ENCODE peak calls at places on chromosomes 1 and 21, in ten cellular contexts. U, N, Q, I, P, R, F, W, S and X are unnamed samples.

GRCh38 chr1:197674286-197674685 is 101.0 kb downstream of the DENND1B start:
- DNase-seq in P (no peak), F (peak; percentile 97), U (no peak), Q (no peak), W (no peak), R (no peak), S (no peak), N (no peak), I (no peak), X (no peak)

GRCh38 chr1:226083303-226084101 is 21.0 kb downstream of the H3-3A start:
- DNase-seq in P (no peak), S (peak; percentile 76), W (peak; percentile 94), U (peak; percentile 64), R (peak; percentile 68), I (peak; percentile 60), F (peak; percentile 78), N (peak; percentile 70), Q (peak; percentile 81), X (peak; percentile 75)

GRCh38 chr1:57007472-57007871 is 41.7 kb upstream of the C8B start:
- DNase-seq in W (no peak), R (no peak), F (no peak), P (no peak), S (no peak), U (no peak), N (no peak), Q (no peak), I (no peak), X (no peak)

GRCh38 chr1:19336543-19336942 is 24.4 kb downstream of the SLC66A1 start:
- DNase-seq in F (no peak), R (no peak), W (no peak), Q (peak; percentile 74), S (no peak), P (no peak), I (peak; percentile 68), U (peak; percentile 55), N (no peak), X (no peak)

GRCh38 chr21:41008351-41008750 is 159.6 kb upstream of the BACE2 start:
- DNase-seq in R (no peak), N (no peak), F (no peak), W (no peak), S (no peak), U (no peak), P (no peak), I (no peak), Q (no peak), X (no peak)

GRCh38 chr1:105442901-105443300 is 1613.6 kb upstream of the PRMT6 start:
- DNase-seq in P (peak; percentile 0), F (no peak), R (no peak), S (peak; percentile 14), W (no peak), N (no peak), I (no peak), U (no peak), Q (no peak), X (no peak)

GRCh38 chr21:25564349-25564948 is 42.8 kb downstream of the MRPL39 start:
- DNase-seq in Q (no peak), N (no peak), F (no peak), P (no peak), U (no peak), I (no peak), W (no peak), R (no peak), S (no peak), X (no peak)

GRCh38 chr1:215637041-215637573 is 70.0 kb downstream of the KCTD3 start:
- DNase-seq in U (peak; percentile 89), Q (peak; percentile 32), S (no peak), R (no peak), I (peak; percentile 94), N (peak; percentile 89), F (no peak), P (peak; percentile 83), W (peak; percentile 87), X (peak; percentile 94)

GRCh38 chr21:46180778-46181391 is 3.4 kb downstream of the SPATC1L start:
- DNase-seq in N (no peak), R (no peak), P (no peak), U (no peak), W (peak; percentile 60), F (no peak), Q (no peak), S (no peak), I (no peak), X (no peak)

GRCh38 chr1:151494741-151495281 is 16.4 kb upstream of the CGN start:
- DNase-seq in P (peak; percentile 94), S (peak; percentile 61), R (peak; percentile 92), N (peak; percentile 69), Q (peak; percentile 68), I (peak; percentile 56), U (peak; percentile 78), W (no peak), F (no peak), X (peak; percentile 72)

GRCh38 chr1:43704838-43705237 is 2.5 kb upstream of the ST3GAL3 start:
- DNase-seq in W (no peak), R (no peak), N (peak; percentile 26), S (no peak), F (no peak), I (no peak), P (no peak), U (peak; percentile 47), Q (peak; percentile 37), X (peak; percentile 71)

GRCh38 chr21:37849703-37850102 is 66.6 kb downstream of the KCNJ6 start:
- DNase-seq in I (peak; percentile 83), Q (peak; percentile 46), N (peak; percentile 83), W (no peak), P (peak; percentile 15), S (peak; percentile 67), F (no peak), U (peak; percentile 91), R (no peak), X (peak; percentile 73)

GRCh38 chr1:98981917-98982513 is 22.6 kb downstream of the PLPPR5 start:
- DNase-seq in S (no peak), I (peak; percentile 62), Q (peak; percentile 57), F (no peak), U (peak; percentile 45), N (peak; percentile 46), P (no peak), W (no peak), R (peak; percentile 49), X (peak; percentile 48)

GRCh38 chr1:7172804-7173203 is 387.6 kb downstream of the CAMTA1 start:
- DNase-seq in U (no peak), N (no peak), F (no peak), Q (no peak), W (no peak), S (no peak), I (no peak), R (no peak), P (no peak), X (no peak)

GRCh38 chr1:9721606-9722377 is 70.3 kb downstream of the PIK3CD start:
- DNase-seq in W (no peak), Q (peak; percentile 27), R (no peak), U (no peak), F (peak; percentile 78), N (peak; percentile 33), S (no peak), P (no peak), I (no peak), X (peak; percentile 5)

GRCh38 chr1:56396524-56397067 is 182.8 kb downstream of the PLPP3 start:
- DNase-seq in R (no peak), N (no peak), S (no peak), Q (no peak), U (no peak), F (peak; percentile 64), I (no peak), P (peak; percentile 62), W (no peak), X (no peak)

GRCh38 chr1:193355179-193355578 is 168.8 kb upstream of the B3GALT2 start:
- DNase-seq in S (peak; percentile 41), N (peak; percentile 44), F (no peak), I (peak; percentile 51), W (no peak), U (no peak), R (no peak), P (no peak), Q (peak; percentile 58), X (peak; percentile 15)

GRCh38 chr1:170555370-170555769 is 23.4 kb downstream of the GORAB start:
- DNase-seq in F (no peak), R (no peak), S (peak; percentile 35), P (no peak), N (peak; percentile 41), W (no peak), I (peak; percentile 28), Q (no peak), U (peak; percentile 35), X (peak; percentile 35)

GRCh38 chr1:29482064-29482463 is 245.7 kb downstream of the PTPRU start:
- DNase-seq in Q (no peak), S (no peak), F (no peak), I (no peak), W (no peak), N (no peak), P (no peak), U (no peak), R (no peak), X (no peak)

GRCh38 chr1:222813866-222814535 is 838 bp upstream of the DISP1 start:
- DNase-seq in N (peak; percentile 29), W (no peak), U (peak; percentile 62), R (no peak), F (no peak), I (peak; percentile 49), Q (no peak), S (peak; percentile 53), P (no peak), X (peak; percentile 23)
- H3K4me3 ChIP-seq in N (peak overlapping the region; percentile 86), W (peak overlapping the region; percentile 91), U (peak overlapping the region; percentile 93), R (peak overlapping the region; percentile 65), F (peak overlapping the region; percentile 81), I (no peak overlapping the region), Q (no peak overlapping the region), S (peak overlapping the region; percentile 70), P (peak overlapping the region; percentile 97), X (peak overlapping the region; percentile 94)

DNA sequence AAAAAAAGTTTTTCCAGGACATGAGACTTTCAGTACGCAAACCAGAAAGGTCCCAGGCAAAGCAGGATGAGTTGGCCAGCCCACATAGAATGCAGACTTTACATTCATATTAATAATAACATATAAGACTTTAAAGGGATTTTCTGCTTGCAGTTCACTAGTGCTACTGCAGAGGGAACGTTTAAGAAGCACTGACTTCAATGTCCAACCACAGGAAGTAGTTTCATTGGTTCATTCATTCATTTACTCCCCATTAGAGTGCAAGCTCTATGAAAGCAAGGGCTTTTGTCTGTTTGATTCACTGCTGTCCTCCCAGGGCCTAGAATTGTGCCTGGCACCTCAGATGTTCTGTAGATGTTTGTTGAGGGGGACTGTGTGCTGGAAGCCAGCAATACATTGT is 11.8 kb upstream of the SERINC2 start:
- DNase-seq in W (no peak), Q (no peak), U (no peak), P (no peak), R (no peak), N (peak; percentile 50), I (peak; percentile 40), S (no peak), F (no peak), X (no peak)
- TF ChIP-seq CTCF in W (no peak), Q (peak; percentile 12), U (no peak), P (no peak), R (no peak), N (peak; percentile 27), I (peak; percentile 18), S (no peak), F (no peak), X (peak; percentile 6)

GRCh38 chr21:34899760-34900159 is 149.3 kb downstream of the RUNX1 start:
- DNase-seq in S (no peak), Q (no peak), U (no peak), P (no peak), F (no peak), I (no peak), R (no peak), W (no peak), N (no peak), X (no peak)
- H3K4me3 ChIP-seq in S (no peak overlapping the region), Q (no peak overlapping the region), U (no peak overlapping the region), P (no peak overlapping the region), F (no peak overlapping the region), I (no peak overlapping the region), R (no peak overlapping the region), W (no peak overlapping the region), N (no peak overlapping the region), X (no peak overlapping the region)

GRCh38 chr1:154943649-154944421 is 7.3 kb upstream of the PMVK start:
- DNase-seq in I (peak; percentile 12), F (peak; percentile 76), W (no peak), S (no peak), U (no peak), R (no peak), P (no peak), Q (peak; percentile 47), N (peak; percentile 48), X (peak; percentile 30)
- TF ChIP-seq CTCF in I (peak; percentile 67), F (peak; percentile 100), W (peak; percentile 62), S (peak; percentile 79), U (peak; percentile 69), R (peak; percentile 84), P (peak; percentile 90), Q (peak; percentile 88), N (peak; percentile 87), X (peak; percentile 79)